ENCODE peak calls at places on chromosomes 6 and 20, in five cellular contexts. One of them, this sample, is unnamed.

GRCh38 chr6:79636673-79637072 is 5.5 kb downstream of the SH3BGRL2 start:
- DNase-seq in SK-N-MC: no peak
- DNase-seq in right cardiac atrium: no peak
- DNase-seq in lower lobe of right lung: no peak
- DNase-seq in H1: no peak
- DNase-seq in this sample: no peak

GRCh38 chr6:150932976-150933375 is 67.5 kb downstream of the MTHFD1L start:
- DNase-seq in SK-N-MC: no peak
- DNase-seq in right cardiac atrium: no peak
- DNase-seq in lower lobe of right lung: no peak
- DNase-seq in H1: no peak
- DNase-seq in this sample: no peak

GRCh38 chr6:25193147-25193864 is 85.9 kb upstream of the CARMIL1 start:
- DNase-seq in SK-N-MC: no peak
- DNase-seq in right cardiac atrium: peak; percentile 40
- DNase-seq in lower lobe of right lung: no peak
- DNase-seq in H1: no peak
- DNase-seq in this sample: peak; percentile 50

GRCh38 chr6:11241793-11242201 is 9.3 kb upstream of the NEDD9 start:
- DNase-seq in SK-N-MC: no peak
- DNase-seq in right cardiac atrium: peak; percentile 95
- DNase-seq in lower lobe of right lung: peak; percentile 90
- DNase-seq in H1: peak; percentile 38
- DNase-seq in this sample: peak; percentile 79

GRCh38 chr6:25360611-25361010 is 81.4 kb downstream of the CARMIL1 start:
- DNase-seq in SK-N-MC: no peak
- DNase-seq in right cardiac atrium: no peak
- DNase-seq in lower lobe of right lung: no peak
- DNase-seq in H1: no peak
- DNase-seq in this sample: no peak

GRCh38 chr6:53793318-53793975 is 1.4 kb upstream of the LRRC1 start:
- DNase-seq in SK-N-MC: peak; percentile 22
- DNase-seq in right cardiac atrium: peak; percentile 58
- DNase-seq in lower lobe of right lung: peak; percentile 72
- DNase-seq in H1: no peak
- DNase-seq in this sample: peak; percentile 37

GRCh38 chr6:33974030-33974429 is 170.2 kb upstream of the MLN start:
- DNase-seq in SK-N-MC: no peak
- DNase-seq in right cardiac atrium: no peak
- DNase-seq in lower lobe of right lung: no peak
- DNase-seq in H1: no peak
- DNase-seq in this sample: no peak

GRCh38 chr6:108562503-108562993 is 1.8 kb downstream of the FOXO3 start:
- DNase-seq in SK-N-MC: peak; percentile 37
- DNase-seq in right cardiac atrium: peak; percentile 84
- DNase-seq in lower lobe of right lung: peak; percentile 77
- DNase-seq in H1: peak; percentile 77
- DNase-seq in this sample: peak; percentile 66

GRCh38 chr6:43927525-43928210 is 157.7 kb downstream of the VEGFA start:
- DNase-seq in SK-N-MC: no peak
- DNase-seq in right cardiac atrium: peak; percentile 48
- DNase-seq in lower lobe of right lung: peak; percentile 42
- DNase-seq in H1: no peak
- DNase-seq in this sample: no peak

GRCh38 chr20:50218987-50219435 is 28.4 kb downstream of the CEBPB start:
- DNase-seq in SK-N-MC: no peak
- DNase-seq in right cardiac atrium: no peak
- DNase-seq in lower lobe of right lung: peak; percentile 44
- DNase-seq in H1: no peak
- DNase-seq in this sample: no peak

GRCh38 chr20:14882157-14882556 is 544.7 kb upstream of the FLRT3 start:
- DNase-seq in SK-N-MC: no peak
- DNase-seq in right cardiac atrium: no peak
- DNase-seq in lower lobe of right lung: no peak
- DNase-seq in H1: no peak
- DNase-seq in this sample: no peak

GRCh38 chr20:14882846-14883245 is 545.4 kb upstream of the FLRT3 start:
- DNase-seq in SK-N-MC: no peak
- DNase-seq in right cardiac atrium: no peak
- DNase-seq in lower lobe of right lung: no peak
- DNase-seq in H1: no peak
- DNase-seq in this sample: no peak

GRCh38 chr20:14881518-14881917 is 544.1 kb upstream of the FLRT3 start:
- DNase-seq in SK-N-MC: no peak
- DNase-seq in right cardiac atrium: no peak
- DNase-seq in lower lobe of right lung: no peak
- DNase-seq in H1: no peak
- DNase-seq in this sample: no peak

GRCh38 chr20:14885661-14886060 is 548.2 kb upstream of the FLRT3 start:
- DNase-seq in SK-N-MC: no peak
- DNase-seq in right cardiac atrium: no peak
- DNase-seq in lower lobe of right lung: no peak
- DNase-seq in H1: no peak
- DNase-seq in this sample: no peak

DNA sequence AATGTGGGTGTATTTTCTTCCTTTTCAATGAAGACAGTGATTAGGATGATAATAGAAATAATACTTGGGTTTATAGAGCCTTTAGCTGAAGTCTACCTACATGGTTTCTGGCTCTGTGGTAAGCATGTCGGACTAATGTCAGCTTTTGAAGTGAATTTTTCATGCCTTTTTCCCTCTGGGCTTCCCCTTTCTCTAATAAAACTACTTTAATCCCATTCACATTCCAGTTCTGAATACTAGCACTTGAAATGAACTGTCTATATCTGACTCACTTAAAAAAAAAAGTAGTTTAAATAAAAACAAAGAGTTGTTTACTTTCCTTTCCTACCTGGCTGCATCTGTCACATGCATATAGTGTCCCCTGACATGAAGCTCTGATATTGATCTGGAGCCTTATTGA is 545.9 kb upstream of the FLRT3 start:
- DNase-seq in SK-N-MC: no peak
- DNase-seq in right cardiac atrium: no peak
- DNase-seq in lower lobe of right lung: no peak
- DNase-seq in H1: no peak
- DNase-seq in this sample: no peak
- H3K27ac ChIP-seq in SK-N-MC: no peak overlapping the region
- H3K27ac ChIP-seq in right cardiac atrium: no peak overlapping the region
- H3K27ac ChIP-seq in lower lobe of right lung: no peak overlapping the region
- H3K27ac ChIP-seq in H1: no peak overlapping the region
- H3K27ac ChIP-seq in this sample: no peak overlapping the region

GRCh38 chr6:123967900-123968299 is 164.2 kb downstream of the NKAIN2 start:
- DNase-seq in SK-N-MC: no peak
- DNase-seq in right cardiac atrium: no peak
- DNase-seq in lower lobe of right lung: no peak
- DNase-seq in H1: no peak
- DNase-seq in this sample: no peak

GRCh38 chr6:123965894-123966293 is 162.2 kb downstream of the NKAIN2 start:
- DNase-seq in SK-N-MC: no peak
- DNase-seq in right cardiac atrium: no peak
- DNase-seq in lower lobe of right lung: no peak
- DNase-seq in H1: peak; percentile 44
- DNase-seq in this sample: no peak

GRCh38 chr6:123956492-123957139 is 153.0 kb downstream of the NKAIN2 start:
- DNase-seq in SK-N-MC: no peak
- DNase-seq in right cardiac atrium: no peak
- DNase-seq in lower lobe of right lung: no peak
- DNase-seq in H1: no peak
- DNase-seq in this sample: no peak

DNA sequence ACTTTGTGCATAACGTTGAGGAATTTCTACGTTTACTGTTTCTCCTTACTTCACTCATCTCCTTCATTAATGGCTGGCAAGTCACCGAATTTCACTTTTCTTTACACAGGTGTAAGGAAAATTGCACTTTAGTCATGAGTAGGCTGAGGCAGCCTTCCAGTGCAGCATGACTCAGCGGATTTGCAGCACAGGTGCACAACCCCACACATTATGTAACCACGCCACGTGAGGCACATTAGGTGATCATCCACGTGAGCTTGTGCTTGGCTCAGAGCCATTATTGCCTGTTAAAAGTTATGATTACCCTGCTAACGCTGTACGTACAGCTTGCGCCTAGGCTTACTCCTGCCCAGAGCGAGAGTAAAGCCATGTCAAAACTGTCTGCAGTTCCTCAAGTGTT is 158.8 kb downstream of the NKAIN2 start:
- DNase-seq in SK-N-MC: no peak
- DNase-seq in right cardiac atrium: no peak
- DNase-seq in lower lobe of right lung: peak; percentile 72
- DNase-seq in H1: no peak
- DNase-seq in this sample: no peak
- H3K27ac ChIP-seq in SK-N-MC: no peak overlapping the region
- H3K27ac ChIP-seq in right cardiac atrium: no peak overlapping the region
- H3K27ac ChIP-seq in lower lobe of right lung: no peak overlapping the region
- H3K27ac ChIP-seq in H1: no peak overlapping the region
- H3K27ac ChIP-seq in this sample: no peak overlapping the region

DNA sequence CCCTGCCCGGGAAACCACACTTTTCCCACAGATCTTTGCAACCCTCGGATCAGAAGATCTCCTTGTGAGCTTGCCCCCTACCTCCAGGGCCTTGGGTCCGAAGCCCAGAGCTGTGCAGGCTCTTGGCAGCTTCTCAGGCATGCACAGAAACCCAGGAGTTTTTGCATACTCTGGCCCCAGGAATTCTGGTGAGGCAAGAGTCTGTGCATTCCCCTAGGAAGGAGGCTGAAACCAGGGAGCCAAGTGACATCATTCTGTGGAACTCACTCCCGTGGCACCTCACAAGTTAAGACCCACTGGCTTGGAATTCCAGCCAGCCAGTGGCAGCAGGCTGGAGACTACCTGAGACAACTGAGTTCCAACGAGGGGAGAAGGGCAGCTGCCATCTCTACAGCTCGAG is 100.1 kb downstream of the TNFRSF21 start:
- DNase-seq in SK-N-MC: no peak
- DNase-seq in right cardiac atrium: peak; percentile 40
- DNase-seq in lower lobe of right lung: no peak
- DNase-seq in H1: no peak
- DNase-seq in this sample: no peak
- H3K27ac ChIP-seq in SK-N-MC: no peak overlapping the region
- H3K27ac ChIP-seq in right cardiac atrium: no peak overlapping the region
- H3K27ac ChIP-seq in lower lobe of right lung: no peak overlapping the region
- H3K27ac ChIP-seq in H1: no peak overlapping the region
- H3K27ac ChIP-seq in this sample: no peak overlapping the region

DNA sequence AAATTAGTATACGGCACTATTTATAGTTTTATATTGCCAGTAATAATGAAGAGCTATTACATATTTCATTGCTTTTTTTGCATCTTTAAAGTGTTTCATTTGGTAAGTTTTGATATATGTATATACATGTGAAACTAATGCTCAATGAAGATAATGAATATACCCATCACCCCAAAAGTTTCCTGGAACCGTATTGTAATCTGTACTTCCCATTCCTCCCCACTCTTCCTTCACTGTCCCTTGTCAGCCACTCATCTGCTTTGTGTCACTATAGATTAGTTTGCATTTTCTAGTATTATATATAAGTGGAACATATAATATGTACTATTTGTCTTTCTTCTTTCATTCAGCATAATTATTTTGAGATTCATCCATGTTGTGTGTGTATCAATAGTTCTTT is 10.3 kb upstream of the TBC1D32 start:
- DNase-seq in SK-N-MC: no peak
- DNase-seq in right cardiac atrium: no peak
- DNase-seq in lower lobe of right lung: no peak
- DNase-seq in H1: no peak
- DNase-seq in this sample: no peak
- H3K27ac ChIP-seq in SK-N-MC: no peak overlapping the region
- H3K27ac ChIP-seq in right cardiac atrium: no peak overlapping the region
- H3K27ac ChIP-seq in lower lobe of right lung: no peak overlapping the region
- H3K27ac ChIP-seq in H1: no peak overlapping the region
- H3K27ac ChIP-seq in this sample: no peak overlapping the region

DNA sequence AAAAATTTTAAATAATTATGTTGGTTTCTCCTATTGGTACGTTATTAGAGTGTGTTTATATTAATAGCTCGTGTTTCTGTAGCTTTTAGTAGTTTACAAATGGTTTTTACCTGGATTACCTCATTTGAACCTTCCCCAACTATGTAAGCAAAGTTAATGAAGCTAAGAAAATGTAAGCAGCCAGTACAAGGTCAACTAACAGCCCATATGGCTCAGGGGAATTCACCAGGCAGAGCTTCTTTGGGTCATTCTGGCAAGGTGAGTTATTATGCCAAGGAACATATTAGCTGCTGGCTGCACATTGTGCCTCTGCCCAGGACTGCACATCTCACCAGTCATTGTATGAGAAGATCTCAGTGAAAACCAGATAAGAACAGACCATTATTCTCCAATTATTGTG is 27.0 kb upstream of the MARCKS start:
- DNase-seq in SK-N-MC: no peak
- DNase-seq in right cardiac atrium: no peak
- DNase-seq in lower lobe of right lung: no peak
- DNase-seq in H1: no peak
- DNase-seq in this sample: no peak
- H3K27ac ChIP-seq in SK-N-MC: no peak overlapping the region
- H3K27ac ChIP-seq in right cardiac atrium: no peak overlapping the region
- H3K27ac ChIP-seq in lower lobe of right lung: no peak overlapping the region
- H3K27ac ChIP-seq in H1: no peak overlapping the region
- H3K27ac ChIP-seq in this sample: no peak overlapping the region

DNA sequence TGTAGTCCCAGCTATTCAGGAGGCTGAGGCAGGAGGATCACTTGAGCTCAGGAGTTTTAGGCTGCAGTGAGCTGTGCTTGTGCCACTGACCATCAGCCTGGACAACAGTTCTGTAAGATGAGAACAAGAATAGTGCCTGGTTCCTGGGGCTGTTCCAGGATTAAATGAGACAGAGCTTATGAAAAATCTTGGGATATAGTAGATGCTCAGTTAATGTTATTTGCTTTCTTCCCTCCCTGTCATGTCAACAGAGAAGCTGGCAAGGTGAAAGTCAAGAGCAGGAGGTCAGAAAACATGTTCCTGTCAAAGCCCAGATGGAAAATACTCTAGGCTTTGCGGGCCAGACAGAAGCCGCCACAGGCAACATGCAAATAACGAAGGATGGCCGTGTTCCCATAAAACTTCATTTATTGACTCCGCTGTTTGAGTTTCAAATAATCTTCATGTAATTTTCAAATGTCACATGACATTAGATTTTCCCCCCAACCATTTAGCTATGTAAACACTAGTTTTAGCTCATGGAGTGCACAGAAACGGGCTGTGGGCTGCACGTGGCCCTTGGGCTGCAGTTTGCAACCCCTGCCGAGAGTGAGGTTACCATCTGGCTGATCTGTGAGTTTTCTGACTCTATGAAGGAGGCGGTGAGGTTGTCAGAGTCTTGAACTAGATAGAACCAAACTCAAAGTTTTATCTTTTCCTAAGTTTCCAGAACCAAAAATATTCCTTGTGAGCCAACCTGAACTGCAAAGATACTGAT is 63.4 kb upstream of the PMEPA1 start:
- DNase-seq in SK-N-MC: no peak
- DNase-seq in right cardiac atrium: no peak
- DNase-seq in lower lobe of right lung: no peak
- DNase-seq in H1: no peak
- DNase-seq in this sample: no peak
- H3K27ac ChIP-seq in SK-N-MC: no peak overlapping the region
- H3K27ac ChIP-seq in right cardiac atrium: no peak overlapping the region
- H3K27ac ChIP-seq in lower lobe of right lung: no peak overlapping the region
- H3K27ac ChIP-seq in H1: no peak overlapping the region
- H3K27ac ChIP-seq in this sample: no peak overlapping the region

GRCh38 chr20:35015863-35016193 is 60.2 kb downstream of the MYH7B start:
- DNase-seq in SK-N-MC: no peak
- DNase-seq in right cardiac atrium: no peak
- DNase-seq in lower lobe of right lung: no peak
- DNase-seq in H1: no peak
- DNase-seq in this sample: no peak
- H3K27ac ChIP-seq in SK-N-MC: no peak overlapping the region
- H3K27ac ChIP-seq in right cardiac atrium: no peak overlapping the region
- H3K27ac ChIP-seq in lower lobe of right lung: peak overlapping the region; percentile 12
- H3K27ac ChIP-seq in H1: no peak overlapping the region
- H3K27ac ChIP-seq in this sample: no peak overlapping the region

GRCh38 chr6:139239137-139239536 is 52.7 kb downstream of the TXLNB start:
- DNase-seq in SK-N-MC: no peak
- DNase-seq in right cardiac atrium: no peak
- DNase-seq in lower lobe of right lung: no peak
- DNase-seq in H1: no peak
- DNase-seq in this sample: no peak
- H3K27ac ChIP-seq in SK-N-MC: no peak overlapping the region
- H3K27ac ChIP-seq in right cardiac atrium: no peak overlapping the region
- H3K27ac ChIP-seq in lower lobe of right lung: no peak overlapping the region
- H3K27ac ChIP-seq in H1: no peak overlapping the region
- H3K27ac ChIP-seq in this sample: no peak overlapping the region